ENCODE peak calls at places on chromosomes 5 and 9, in four cellular contexts. K is BJ, F is adrenal gland, X is HTR-8/SVneo. T is an unnamed sample.

GRCh38 chr5:86684222-86684621 is 66.5 kb downstream of the COX7C start:
- DNase-seq in X (no peak), K (no peak), F (no peak), T (no peak)

GRCh38 chr5:135371738-135372232 is 27.2 kb downstream of the MACROH2A1 start:
- DNase-seq in F (no peak), X (no peak), K (peak), T (no peak)

GRCh38 chr9:89722712-89723111 is 117.9 kb downstream of the GADD45G start:
- DNase-seq in F (no peak), X (no peak), K (no peak), T (no peak)

GRCh38 chr5:36301858-36302603 is at the start of gene RANBP3L:
- DNase-seq in X (peak), F (peak), K (no peak), T (no peak)

GRCh38 chr9:71552480-71552879 is 215.8 kb downstream of the CEMIP2 start:
- DNase-seq in F (no peak), X (no peak), K (no peak), T (no peak)

GRCh38 chr5:113059232-113059805 is 82.7 kb downstream of the DCP2 start:
- DNase-seq in F (peak), K (no peak), X (peak), T (no peak)

GRCh38 chr5:136811551-136811950 is 446.2 kb upstream of the TRPC7 start:
- DNase-seq in X (no peak), K (peak), F (peak), T (no peak)

GRCh38 chr5:147551677-147552076 is 41.8 kb upstream of the DPYSL3 start:
- DNase-seq in K (no peak), X (no peak), F (no peak), T (no peak)

GRCh38 chr5:173833200-173833599 is 54.9 kb upstream of the CPEB4 start:
- DNase-seq in F (peak), K (peak), X (no peak), T (no peak)

GRCh38 chr9:32431940-32432555 is 47.6 kb downstream of the ACO1 start:
- DNase-seq in X (no peak), K (no peak), F (peak), T (no peak)

GRCh38 chr9:70577671-70578070 is 163.2 kb upstream of the KLF9 start:
- DNase-seq in K (no peak), F (no peak), X (no peak), T (peak)

GRCh38 chr9:85344901-85345300 is 396.9 kb downstream of the AGTPBP1 start:
- DNase-seq in F (no peak), X (no peak), K (no peak), T (no peak)

GRCh38 chr5:333945-334344 is 12.4 kb downstream of the AHRR start:
- DNase-seq in F (no peak), X (no peak), K (no peak), T (no peak)

GRCh38 chr9:75911390-75911789 is 20.9 kb downstream of the PCSK5 start:
- DNase-seq in F (no peak), K (no peak), X (no peak), T (no peak)

GRCh38 chr5:132012385-132013005 is 1.0 kb upstream of the ACSL6 start:
- DNase-seq in F (peak), K (no peak), X (peak), T (no peak)

GRCh38 chr5:119582987-119583386 is 46.4 kb upstream of the FAM170A start:
- DNase-seq in K (no peak), X (no peak), F (no peak), T (no peak)

GRCh38 chr5:158494541-158494940 is 605.2 kb downstream of the EBF1 start:
- DNase-seq in K (no peak), X (no peak), F (no peak), T (no peak)

GRCh38 chr5:170509323-170509660 is 5.5 kb downstream of the KCNIP1 start:
- DNase-seq in X (no peak), K (no peak), F (no peak), T (no peak)

GRCh38 chr9:19409406-19410194 is 791 bp downstream of the ACER2 start:
- DNase-seq in X (no peak), F (peak), K (no peak), T (no peak)

GRCh38 chr5:133311171-133311570 is 259.4 kb downstream of the HSPA4 start:
- DNase-seq in X (no peak), F (no peak), K (no peak), T (no peak)

GRCh38 chr5:59813761-59814562 is 79.6 kb downstream of the PDE4D start:
- DNase-seq in X (peak), F (no peak), K (no peak), T (no peak)

GRCh38 chr9:70609542-70610286 is 195.3 kb upstream of the KLF9 start:
- DNase-seq in F (peak), K (peak), X (no peak), T (no peak)

GRCh38 chr5:143215685-143216084 is 187.8 kb downstream of the NR3C1 start:
- DNase-seq in X (no peak), K (no peak), F (no peak), T (no peak)

GRCh38 chr5:172173771-172174170 is 14.3 kb downstream of the STK10 start:
- DNase-seq in F (no peak), X (no peak), K (no peak), T (no peak)

GRCh38 chr5:38662088-38662487 is 105.6 kb upstream of the LIFR start:
- DNase-seq in K (no peak), F (no peak), X (no peak), T (no peak)

GRCh38 chr5:132321109-132321721 is 27.0 kb downstream of the SLC22A4 start:
- DNase-seq in K (no peak), X (no peak), F (no peak), T (no peak)

GRCh38 chr5:163915481-163915961 is 410.1 kb downstream of the MAT2B start:
- DNase-seq in K (no peak), F (no peak), X (peak), T (no peak)

GRCh38 chr9:121598167-121599000 is 53.0 kb upstream of the DAB2IP start:
- DNase-seq in F (peak), K (peak), X (no peak), T (no peak)

GRCh38 chr9:120755827-120756434 is 37.3 kb downstream of the FBXW2 start:
- DNase-seq in K (no peak), X (peak), F (peak), T (no peak)

GRCh38 chr5:14035859-14036440 is 91.5 kb upstream of the DNAH5 start:
- DNase-seq in F (peak), K (peak), X (peak), T (no peak)

GRCh38 chr5:34591723-34592122 is 64.4 kb upstream of the RAI14 start:
- DNase-seq in X (no peak), F (no peak), K (no peak), T (no peak)

GRCh38 chr5:139023276-139023675 is 148.1 kb upstream of the LRRTM2 start:
- DNase-seq in X (no peak), F (no peak), K (no peak), T (no peak)

GRCh38 chr5:157352756-157353340 is 86.9 kb downstream of the CYFIP2 start:
- DNase-seq in K (no peak), X (no peak), F (no peak), T (no peak)

GRCh38 chr9:6845881-6846280 is 88.1 kb downstream of the KDM4C start:
- DNase-seq in X (peak), F (no peak), K (no peak), T (no peak)

GRCh38 chr5:65970481-65971367 is 44.3 kb downstream of the ERBIN start:
- DNase-seq in F (peak), X (no peak), K (no peak), T (no peak)

GRCh38 chr5:54570923-54571322 is 53.4 kb downstream of the SNX18 start:
- DNase-seq in X (no peak), F (no peak), K (no peak), T (no peak)

GRCh38 chr9:136965771-136966484 is 11.4 kb upstream of the PTGDS start:
- DNase-seq in K (no peak), X (no peak), F (peak), T (no peak)

GRCh38 chr5:127766556-127767335 is 63.6 kb downstream of the CCDC192 start:
- DNase-seq in X (no peak), K (no peak), F (no peak), T (no peak)

GRCh38 chr9:124511891-124512805 is 4.9 kb upstream of the NR5A1 start:
- DNase-seq in K (no peak), F (peak), X (no peak), T (no peak)

T was measured in vagina.